ENCODE peak calls at places on chromosomes 3 and 15, in six cellular contexts. C is Caco-2, G is SK-N-SH, I is neural progenitor cell, F is neural crest cell, T is cardiac fibroblast. U is an unnamed sample.

GRCh38 chr3:166425021-166425420 is 587.8 kb upstream of the BCHE start:
- DNase-seq in C (no peak), G (no peak), I (no peak), F (no peak), T (no peak), U (no peak)

GRCh38 chr3:10224794-10225660 is 23.2 kb upstream of the TATDN2 start:
- DNase-seq in C (peak; percentile 63), G (peak; percentile 86), I (peak; percentile 78), F (peak; percentile 48), T (peak; percentile 84), U (no peak)

GRCh38 chr3:159604151-159604581 is 384.5 kb upstream of the IL12A start:
- DNase-seq in C (no peak), G (no peak), I (no peak), F (no peak), T (peak; percentile 61), U (no peak)

GRCh38 chr3:39917060-39917773 is 107.8 kb downstream of the MYRIP start:
- DNase-seq in C (no peak), G (no peak), I (no peak), F (no peak), T (peak; percentile 42), U (no peak)

GRCh38 chr3:120021523-120021922 is 72.7 kb downstream of the GSK3B start:
- DNase-seq in C (no peak), G (no peak), I (no peak), F (no peak), T (no peak), U (no peak)

GRCh38 chr3:24428470-24428869 is 66.2 kb downstream of the THRB start:
- DNase-seq in C (no peak), G (no peak), I (no peak), F (no peak), T (no peak), U (no peak)

GRCh38 chr15:88794001-88794400 is 9.2 kb upstream of the ACAN start:
- DNase-seq in C (no peak), G (no peak), I (no peak), F (no peak), T (no peak), U (no peak)

GRCh38 chr3:125150525-125151436 is 61.8 kb downstream of the SLC12A8 start:
- DNase-seq in C (peak; percentile 74), G (peak; percentile 59), I (peak; percentile 38), F (peak; percentile 54), T (no peak), U (no peak)

GRCh38 chr3:42439461-42440075 is 29.2 kb upstream of the LYZL4 start:
- DNase-seq in C (no peak), G (no peak), I (peak; percentile 22), F (no peak), T (no peak), U (no peak)

GRCh38 chr15:66730168-66731014 is 28.4 kb downstream of the SMAD6 start:
- DNase-seq in C (no peak), G (no peak), I (no peak), F (no peak), T (no peak), U (no peak)

GRCh38 chr3:54870423-54870822 is 57.4 kb downstream of the LRTM1 start:
- DNase-seq in C (peak; percentile 24), G (peak; percentile 55), I (peak; percentile 60), F (peak; percentile 8), T (peak; percentile 92), U (peak; percentile 79)

GRCh38 chr3:73255609-73256029 is 194.2 kb downstream of the EBLN2 start:
- DNase-seq in C (no peak), G (peak; percentile 25), I (no peak), F (no peak), T (peak; percentile 75), U (peak; percentile 3)

GRCh38 chr3:85303156-85303555 is 344.4 kb downstream of the CADM2 start:
- DNase-seq in C (no peak), G (no peak), I (no peak), F (no peak), T (no peak), U (no peak)

GRCh38 chr3:46935168-46935858 is 41.2 kb downstream of the CCDC12 start:
- DNase-seq in C (peak; percentile 84), G (peak; percentile 64), I (peak; percentile 59), F (no peak), T (peak; percentile 99), U (peak; percentile 81)

GRCh38 chr3:58058654-58059263 is 50.5 kb downstream of the FLNB start:
- DNase-seq in C (no peak), G (no peak), I (no peak), F (no peak), T (peak; percentile 61), U (no peak)

GRCh38 chr3:171811059-171811912 is 1.0 kb upstream of the PLD1 start:
- DNase-seq in C (peak; percentile 51), G (peak; percentile 12), I (no peak), F (no peak), T (peak; percentile 97), U (peak; percentile 97)

GRCh38 chr15:59360305-59360704 is 12.4 kb downstream of the MYO1E start:
- DNase-seq in C (no peak), G (no peak), I (no peak), F (no peak), T (no peak), U (no peak)
- TF ChIP-seq CTCF in C (peak; percentile 36), G (peak; percentile 35), I (peak; percentile 47), F (peak; percentile 50), T (peak; percentile 51), U (no peak)

GRCh38 chr15:43095243-43095642 is 10.6 kb downstream of the UBR1 start:
- DNase-seq in C (no peak), G (no peak), I (no peak), F (no peak), T (peak; percentile 65), U (no peak)
- TF ChIP-seq CTCF in C (no peak), G (no peak), I (no peak), F (no peak), T (no peak), U (no peak)

DNA sequence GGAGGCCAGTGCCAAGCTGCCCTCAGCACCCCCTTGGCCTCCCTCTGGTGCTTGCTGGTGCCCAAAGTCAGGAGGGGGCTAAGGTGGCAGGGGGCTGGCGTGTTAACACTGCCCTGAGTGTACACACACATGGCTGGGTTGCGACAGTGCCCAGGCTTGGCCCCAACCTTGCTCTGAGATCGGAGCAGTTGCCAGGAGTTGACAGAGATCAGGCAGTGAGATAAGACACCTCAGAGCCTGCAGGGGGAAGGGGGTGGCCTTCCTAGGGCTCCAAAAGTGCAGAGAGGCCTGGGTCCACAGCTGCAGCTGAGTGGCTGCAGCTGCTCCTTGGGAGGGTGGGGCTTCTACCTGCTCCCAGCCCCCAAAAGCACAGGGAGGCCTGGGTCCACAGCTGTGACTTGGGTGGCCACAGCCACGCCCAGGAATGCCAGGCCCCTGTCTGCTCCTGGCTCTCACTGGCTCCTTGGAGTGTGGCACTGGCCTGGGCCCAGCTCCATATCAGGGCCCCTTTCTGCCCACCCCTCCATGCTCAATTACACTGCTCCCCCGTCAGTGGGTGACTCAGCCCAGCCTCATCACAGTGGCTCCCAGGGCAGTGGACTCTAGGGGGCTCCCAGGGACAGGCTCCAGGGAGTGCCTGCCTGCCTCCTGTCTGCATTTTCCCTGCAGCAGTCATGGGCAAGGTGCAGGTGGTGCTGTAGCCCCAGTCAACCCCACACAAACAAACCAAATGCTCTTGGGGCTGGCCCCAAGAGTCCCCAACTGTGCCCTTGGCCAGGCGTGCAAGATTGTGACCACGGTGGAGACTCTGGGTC is 56.4 kb upstream of the C15orf39 start:
- DNase-seq in C (peak; percentile 30), G (no peak), I (no peak), F (no peak), T (no peak), U (no peak)
- TF ChIP-seq CTCF in C (no peak), G (no peak), I (no peak), F (no peak), T (no peak), U (no peak)

DNA sequence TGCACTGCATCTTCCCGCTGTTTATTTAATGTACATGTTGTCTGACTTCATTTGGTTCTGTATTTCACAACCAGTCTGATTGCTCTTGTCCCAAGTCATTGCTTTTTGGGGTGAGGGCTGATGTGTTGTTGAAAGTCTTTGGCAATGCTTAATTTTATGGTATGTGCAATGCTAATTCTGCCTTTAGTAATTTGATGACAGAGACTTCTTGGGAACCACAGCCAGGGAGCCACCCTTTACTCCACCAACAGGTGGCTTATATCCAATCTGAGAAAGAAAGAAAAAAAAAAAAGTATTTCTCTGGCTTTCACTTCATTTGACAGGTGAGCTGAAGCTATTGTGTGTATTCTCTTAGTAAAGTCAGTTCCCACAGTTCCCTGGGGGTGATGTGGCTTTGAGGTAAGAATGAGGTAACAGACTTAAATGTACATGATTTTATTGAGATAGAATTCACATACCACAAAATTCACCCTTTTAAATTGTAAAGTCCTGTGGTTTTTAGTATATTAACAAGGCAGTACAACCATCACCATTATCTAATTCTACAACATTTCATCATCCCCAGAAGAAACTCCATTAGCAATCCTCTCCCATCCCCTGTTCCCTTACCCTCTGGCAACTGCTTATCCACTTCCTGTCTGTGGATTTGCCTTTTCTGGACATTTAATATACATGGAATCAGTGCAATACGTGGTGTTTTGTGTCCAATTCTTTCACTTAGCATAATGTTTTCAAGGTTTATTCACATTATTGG is 97.3 kb downstream of the SLCO3A1 start:
- DNase-seq in C (no peak), G (peak; percentile 45), I (no peak), F (no peak), T (peak; percentile 74), U (no peak)
- TF ChIP-seq CTCF in C (no peak), G (peak; percentile 16), I (no peak), F (peak; percentile 45), T (peak; percentile 3), U (no peak)

DNA sequence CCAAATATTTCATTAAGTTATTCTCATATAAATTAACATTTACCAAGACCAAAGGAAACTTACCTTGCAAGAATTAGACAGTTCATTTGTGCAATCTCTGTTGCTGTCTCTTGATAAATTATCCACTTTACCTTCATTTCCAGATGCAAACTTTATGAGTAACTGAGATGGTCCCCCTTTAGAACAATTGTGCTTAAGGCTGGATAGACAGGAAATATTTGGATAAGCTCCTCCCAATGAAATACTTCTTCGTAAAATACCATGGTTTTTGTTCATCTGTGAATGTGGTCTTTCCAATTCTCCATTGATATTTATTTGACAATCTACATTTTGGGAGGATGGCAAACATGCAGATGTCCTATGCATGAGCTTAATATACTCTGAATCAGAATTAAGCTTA is 78.2 kb downstream of the NEDD4 start:
- DNase-seq in C (no peak), G (no peak), I (no peak), F (no peak), T (peak; percentile 41), U (no peak)
- TF ChIP-seq CTCF in C (no peak), G (no peak), I (no peak), F (no peak), T (no peak), U (no peak)

GRCh38 chr3:105857963-105858362 is 10.8 kb downstream of the CBLB start:
- DNase-seq in C (no peak), G (no peak), I (no peak), F (no peak), T (no peak), U (no peak)
- TF ChIP-seq CTCF in C (no peak), G (no peak), I (no peak), F (no peak), T (no peak), U (no peak)

GRCh38 chr3:81242871-81243270 is 518.6 kb downstream of the GBE1 start:
- DNase-seq in C (no peak), G (peak; percentile 13), I (no peak), F (no peak), T (peak; percentile 30), U (no peak)
- TF ChIP-seq CTCF in C (peak; percentile 35), G (peak; percentile 69), I (peak; percentile 46), F (peak; percentile 61), T (peak; percentile 58), U (peak; percentile 50)